ENCODE peak calls at places on chromosomes 12 and 14, in ten cellular contexts. One of them, this sample, is unnamed.

GRCh38 chr12:65533177-65533883 is 254.8 kb downstream of the MSRB3 start:
- DNase-seq in thoracic aorta: no peak
- DNase-seq in A549: no peak
- DNase-seq in mammary epithelial cell: no peak
- DNase-seq in left ventricle myocardium inferior: no peak
- DNase-seq in psoas muscle: no peak
- DNase-seq in left lung: no peak
- DNase-seq in fibroblast of lung: peak; percentile 78
- DNase-seq in uterus: no peak
- DNase-seq in astrocyte: peak; percentile 83
- DNase-seq in this sample: no peak

GRCh38 chr12:121800694-121801600 is 2.9 kb upstream of the SETD1B start:
- DNase-seq in thoracic aorta: no peak
- DNase-seq in A549: no peak
- DNase-seq in mammary epithelial cell: peak; percentile 75
- DNase-seq in left ventricle myocardium inferior: peak; percentile 85
- DNase-seq in psoas muscle: peak; percentile 90
- DNase-seq in left lung: peak; percentile 95
- DNase-seq in fibroblast of lung: peak; percentile 86
- DNase-seq in uterus: peak; percentile 75
- DNase-seq in astrocyte: peak; percentile 74
- DNase-seq in this sample: no peak

GRCh38 chr14:68561531-68562007 is 231.3 kb downstream of the ZFP36L1 start:
- DNase-seq in thoracic aorta: no peak
- DNase-seq in A549: no peak
- DNase-seq in mammary epithelial cell: no peak
- DNase-seq in left ventricle myocardium inferior: no peak
- DNase-seq in psoas muscle: no peak
- DNase-seq in left lung: no peak
- DNase-seq in fibroblast of lung: no peak
- DNase-seq in uterus: no peak
- DNase-seq in astrocyte: no peak
- DNase-seq in this sample: no peak

GRCh38 chr12:6452245-6452731 is 446 bp downstream of the TAPBPL start:
- DNase-seq in thoracic aorta: no peak
- DNase-seq in A549: no peak
- DNase-seq in mammary epithelial cell: no peak
- DNase-seq in left ventricle myocardium inferior: no peak
- DNase-seq in psoas muscle: no peak
- DNase-seq in left lung: no peak
- DNase-seq in fibroblast of lung: no peak
- DNase-seq in uterus: no peak
- DNase-seq in astrocyte: no peak
- DNase-seq in this sample: no peak

GRCh38 chr14:89473979-89474378 is 56.9 kb upstream of the FOXN3 start:
- DNase-seq in thoracic aorta: no peak
- DNase-seq in A549: no peak
- DNase-seq in mammary epithelial cell: no peak
- DNase-seq in left ventricle myocardium inferior: no peak
- DNase-seq in psoas muscle: no peak
- DNase-seq in left lung: no peak
- DNase-seq in fibroblast of lung: peak; percentile 50
- DNase-seq in uterus: no peak
- DNase-seq in astrocyte: peak; percentile 61
- DNase-seq in this sample: no peak

GRCh38 chr12:107631715-107632114 is 53.9 kb upstream of the PWP1 start:
- DNase-seq in thoracic aorta: no peak
- DNase-seq in A549: no peak
- DNase-seq in mammary epithelial cell: no peak
- DNase-seq in left ventricle myocardium inferior: no peak
- DNase-seq in psoas muscle: no peak
- DNase-seq in left lung: no peak
- DNase-seq in fibroblast of lung: no peak
- DNase-seq in uterus: no peak
- DNase-seq in astrocyte: no peak
- DNase-seq in this sample: no peak

GRCh38 chr14:36997843-36998242 is 174.6 kb downstream of the SLC25A21 start:
- DNase-seq in thoracic aorta: no peak
- DNase-seq in A549: no peak
- DNase-seq in mammary epithelial cell: no peak
- DNase-seq in left ventricle myocardium inferior: no peak
- DNase-seq in psoas muscle: no peak
- DNase-seq in left lung: no peak
- DNase-seq in fibroblast of lung: peak; percentile 19
- DNase-seq in uterus: no peak
- DNase-seq in astrocyte: peak; percentile 42
- DNase-seq in this sample: no peak

GRCh38 chr12:27277846-27278260 is 33.8 kb downstream of the STK38L start:
- DNase-seq in thoracic aorta: peak; percentile 60
- DNase-seq in A549: no peak
- DNase-seq in mammary epithelial cell: peak; percentile 66
- DNase-seq in left ventricle myocardium inferior: no peak
- DNase-seq in psoas muscle: no peak
- DNase-seq in left lung: no peak
- DNase-seq in fibroblast of lung: peak; percentile 90
- DNase-seq in uterus: no peak
- DNase-seq in astrocyte: peak; percentile 96
- DNase-seq in this sample: no peak

GRCh38 chr12:85564786-85565185 is 271.4 kb downstream of the RASSF9 start:
- DNase-seq in thoracic aorta: no peak
- DNase-seq in A549: no peak
- DNase-seq in mammary epithelial cell: no peak
- DNase-seq in left ventricle myocardium inferior: no peak
- DNase-seq in psoas muscle: no peak
- DNase-seq in left lung: no peak
- DNase-seq in fibroblast of lung: no peak
- DNase-seq in uterus: no peak
- DNase-seq in astrocyte: no peak
- DNase-seq in this sample: no peak

GRCh38 chr12:113056631-113057488 is at the start of gene DTX1:
- DNase-seq in thoracic aorta: no peak
- DNase-seq in A549: no peak
- DNase-seq in mammary epithelial cell: no peak
- DNase-seq in left ventricle myocardium inferior: peak; percentile 43
- DNase-seq in psoas muscle: peak; percentile 59
- DNase-seq in left lung: peak; percentile 76
- DNase-seq in fibroblast of lung: no peak
- DNase-seq in uterus: no peak
- DNase-seq in astrocyte: no peak
- DNase-seq in this sample: peak; percentile 37

DNA sequence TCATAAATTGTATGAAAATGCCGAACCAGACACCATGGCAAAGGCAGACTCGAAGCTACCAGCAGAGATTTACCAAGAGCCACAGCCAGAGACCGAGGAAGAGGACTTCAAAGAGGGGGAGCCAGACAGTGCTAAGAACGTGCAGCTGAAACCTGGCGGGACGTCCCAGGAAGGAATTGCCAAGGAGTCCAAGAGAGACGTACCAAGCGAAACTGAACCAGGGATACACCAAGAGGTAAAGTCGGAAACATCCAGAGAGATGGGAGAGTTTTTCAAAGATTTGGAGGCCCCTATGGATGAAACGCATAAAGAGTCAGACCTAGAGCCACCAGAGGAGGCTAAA is 294 bp downstream of the SAMD15 start:
- DNase-seq in thoracic aorta: no peak
- DNase-seq in A549: no peak
- DNase-seq in mammary epithelial cell: no peak
- DNase-seq in left ventricle myocardium inferior: no peak
- DNase-seq in psoas muscle: no peak
- DNase-seq in left lung: no peak
- DNase-seq in fibroblast of lung: no peak
- DNase-seq in uterus: no peak
- DNase-seq in astrocyte: no peak
- DNase-seq in this sample: no peak
- H3K27ac ChIP-seq in thoracic aorta: no peak overlapping the region
- H3K27ac ChIP-seq in A549: peak overlapping the region; percentile 92
- H3K27ac ChIP-seq in mammary epithelial cell: peak overlapping the region; percentile 81
- H3K27ac ChIP-seq in left ventricle myocardium inferior: peak overlapping the region; percentile 89
- H3K27ac ChIP-seq in psoas muscle: no peak overlapping the region
- H3K27ac ChIP-seq in left lung: no peak overlapping the region
- H3K27ac ChIP-seq in fibroblast of lung: peak overlapping the region; percentile 60
- H3K27ac ChIP-seq in uterus: peak overlapping the region; percentile 91
- H3K27ac ChIP-seq in astrocyte: peak overlapping the region; percentile 74
- H3K27ac ChIP-seq in this sample: peak overlapping the region; percentile 62

DNA sequence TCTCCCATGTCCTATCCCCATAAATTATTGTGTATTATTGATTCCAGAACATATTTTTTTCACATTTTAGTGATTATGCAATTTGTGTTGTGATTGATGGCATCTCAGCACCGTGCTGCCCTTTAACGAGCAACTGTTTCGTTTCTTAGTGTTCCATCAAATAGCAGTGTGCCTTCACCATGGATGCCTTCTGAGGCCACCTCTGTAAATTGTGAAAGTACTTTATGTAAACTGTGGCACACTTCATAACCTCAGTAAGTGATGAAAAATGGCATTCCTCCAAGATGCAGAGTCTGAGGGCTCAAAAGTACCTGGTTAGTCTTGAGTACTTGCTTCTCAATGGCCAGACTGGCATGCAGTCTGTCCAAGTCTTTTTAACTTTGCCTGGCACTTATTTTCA is 8.2 kb downstream of the CHST11 start:
- DNase-seq in thoracic aorta: no peak
- DNase-seq in A549: no peak
- DNase-seq in mammary epithelial cell: no peak
- DNase-seq in left ventricle myocardium inferior: no peak
- DNase-seq in psoas muscle: no peak
- DNase-seq in left lung: no peak
- DNase-seq in fibroblast of lung: no peak
- DNase-seq in uterus: no peak
- DNase-seq in astrocyte: no peak
- DNase-seq in this sample: no peak
- H3K4me1 ChIP-seq in thoracic aorta: peaks cover 26% of the 10 kb centered on the region
- H3K4me1 ChIP-seq in A549: peaks cover 18% of the 10 kb centered on the region
- H3K4me1 ChIP-seq in mammary epithelial cell: peaks cover 12% of the 10 kb centered on the region
- H3K4me1 ChIP-seq in left ventricle myocardium inferior: peaks cover 39% of the 10 kb centered on the region
- H3K4me1 ChIP-seq in psoas muscle: peaks cover 3% of the 10 kb centered on the region
- H3K4me1 ChIP-seq in left lung: peaks cover 100% of the 10 kb centered on the region
- H3K4me1 ChIP-seq in fibroblast of lung: peaks cover 2% of the 10 kb centered on the region
- H3K4me1 ChIP-seq in uterus: no peaks in the 10 kb centered on the region
- H3K4me1 ChIP-seq in astrocyte: peaks cover 9% of the 10 kb centered on the region
- H3K4me1 ChIP-seq in this sample: peaks cover 93% of the 10 kb centered on the region

DNA sequence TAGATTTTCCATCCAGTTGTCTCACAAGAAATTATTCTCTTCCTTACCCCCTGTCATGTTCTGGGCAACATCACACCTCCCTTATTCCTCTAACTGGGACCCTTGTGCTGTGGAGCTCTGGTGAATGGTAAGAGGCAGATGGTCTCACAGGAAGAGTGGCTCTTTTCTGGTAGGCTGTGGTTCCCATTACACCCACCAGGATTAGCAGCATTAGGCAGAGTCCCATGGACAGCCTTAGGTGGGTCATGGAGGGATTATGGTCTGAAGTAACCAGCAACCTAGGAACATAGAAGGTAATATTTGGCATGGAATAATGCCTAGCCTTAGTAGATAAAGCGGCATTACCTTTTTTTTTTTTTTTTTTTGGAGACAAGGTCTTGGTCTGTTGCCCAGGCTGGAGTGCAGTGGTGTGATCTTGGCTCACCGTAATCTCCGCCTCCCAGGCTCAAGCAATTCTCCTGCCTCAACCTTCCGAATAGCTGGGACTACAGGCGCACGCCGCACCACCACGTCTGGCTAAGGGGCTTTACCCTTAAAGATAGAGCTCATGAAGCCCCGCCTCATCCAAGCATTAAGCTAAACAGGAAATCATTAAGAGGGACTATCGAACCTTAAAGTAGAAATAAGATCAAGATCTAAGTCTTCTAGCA is 4.0 kb downstream of the C14orf119 start:
- DNase-seq in thoracic aorta: no peak
- DNase-seq in A549: no peak
- DNase-seq in mammary epithelial cell: no peak
- DNase-seq in left ventricle myocardium inferior: no peak
- DNase-seq in psoas muscle: no peak
- DNase-seq in left lung: no peak
- DNase-seq in fibroblast of lung: no peak
- DNase-seq in uterus: no peak
- DNase-seq in astrocyte: no peak
- DNase-seq in this sample: no peak
- TF ChIP-seq CTCF in thoracic aorta: no peak
- TF ChIP-seq CTCF in A549: no peak
- TF ChIP-seq CTCF in mammary epithelial cell: no peak
- TF ChIP-seq CTCF in left ventricle myocardium inferior: peak; percentile 11
- TF ChIP-seq CTCF in psoas muscle: no peak
- TF ChIP-seq CTCF in left lung: no peak
- TF ChIP-seq CTCF in fibroblast of lung: no peak
- TF ChIP-seq CTCF in uterus: no peak
- TF ChIP-seq CTCF in astrocyte: peak; percentile 2
- TF ChIP-seq CTCF in this sample: no peak

GRCh38 chr14:67413806-67414769 is 2.1 kb upstream of the PLEK2 start:
- DNase-seq in thoracic aorta: no peak
- DNase-seq in A549: peak; percentile 73
- DNase-seq in mammary epithelial cell: peak; percentile 96
- DNase-seq in left ventricle myocardium inferior: no peak
- DNase-seq in psoas muscle: no peak
- DNase-seq in left lung: no peak
- DNase-seq in fibroblast of lung: peak; percentile 34
- DNase-seq in uterus: no peak
- DNase-seq in astrocyte: peak; percentile 76
- DNase-seq in this sample: no peak

GRCh38 chr14:67411375-67411774 is 590 bp downstream of the PLEK2 start:
- DNase-seq in thoracic aorta: no peak
- DNase-seq in A549: no peak
- DNase-seq in mammary epithelial cell: no peak
- DNase-seq in left ventricle myocardium inferior: no peak
- DNase-seq in psoas muscle: no peak
- DNase-seq in left lung: no peak
- DNase-seq in fibroblast of lung: no peak
- DNase-seq in uterus: no peak
- DNase-seq in astrocyte: no peak
- DNase-seq in this sample: no peak

GRCh38 chr14:67411820-67412421 is at the start of gene PLEK2:
- DNase-seq in thoracic aorta: no peak
- DNase-seq in A549: peak; percentile 40
- DNase-seq in mammary epithelial cell: peak; percentile 92
- DNase-seq in left ventricle myocardium inferior: no peak
- DNase-seq in psoas muscle: peak; percentile 64
- DNase-seq in left lung: peak; percentile 89
- DNase-seq in fibroblast of lung: peak; percentile 20
- DNase-seq in uterus: no peak
- DNase-seq in astrocyte: no peak
- DNase-seq in this sample: no peak

GRCh38 chr14:67409461-67409860 is 2.5 kb downstream of the PLEK2 start:
- DNase-seq in thoracic aorta: no peak
- DNase-seq in A549: no peak
- DNase-seq in mammary epithelial cell: peak; percentile 50
- DNase-seq in left ventricle myocardium inferior: no peak
- DNase-seq in psoas muscle: no peak
- DNase-seq in left lung: no peak
- DNase-seq in fibroblast of lung: no peak
- DNase-seq in uterus: no peak
- DNase-seq in astrocyte: no peak
- DNase-seq in this sample: no peak

DNA sequence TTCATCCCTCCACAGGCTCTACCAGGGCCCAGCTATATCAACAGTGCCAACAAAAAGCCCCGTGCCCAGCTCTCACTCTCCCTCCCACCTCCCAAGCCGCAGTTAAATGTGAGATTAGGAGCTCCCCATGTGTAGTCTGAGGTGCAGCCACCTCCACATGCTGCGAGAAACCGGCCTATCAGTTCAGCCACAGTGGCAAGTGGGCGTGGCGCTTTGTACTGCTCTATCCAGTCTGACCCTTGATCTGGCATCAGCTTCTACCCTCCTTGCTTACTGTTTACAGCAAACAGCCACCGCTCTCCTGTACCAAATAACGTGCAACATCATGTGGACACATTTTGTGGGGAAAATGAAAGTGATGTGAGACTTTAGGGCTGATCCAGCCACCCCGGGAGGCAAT is 1.7 kb downstream of the PLEK2 start:
- DNase-seq in thoracic aorta: no peak
- DNase-seq in A549: no peak
- DNase-seq in mammary epithelial cell: no peak
- DNase-seq in left ventricle myocardium inferior: no peak
- DNase-seq in psoas muscle: no peak
- DNase-seq in left lung: no peak
- DNase-seq in fibroblast of lung: no peak
- DNase-seq in uterus: no peak
- DNase-seq in astrocyte: no peak
- DNase-seq in this sample: no peak
- H3K27ac ChIP-seq in thoracic aorta: no peak overlapping the region
- H3K27ac ChIP-seq in A549: no peak overlapping the region
- H3K27ac ChIP-seq in mammary epithelial cell: peak overlapping the region; percentile 49
- H3K27ac ChIP-seq in left ventricle myocardium inferior: no peak overlapping the region
- H3K27ac ChIP-seq in psoas muscle: no peak overlapping the region
- H3K27ac ChIP-seq in left lung: no peak overlapping the region
- H3K27ac ChIP-seq in fibroblast of lung: no peak overlapping the region
- H3K27ac ChIP-seq in uterus: no peak overlapping the region
- H3K27ac ChIP-seq in astrocyte: no peak overlapping the region
- H3K27ac ChIP-seq in this sample: no peak overlapping the region

This sample was measured in CD8-positive, alpha-beta T cell.